ENCODE peak calls at places on chromosomes 6 and 20, in seven cellular contexts. S is effector memory CD4-positive, alpha-beta T cell; Y is naive B cell; W is erythroblast; M is tibial nerve; V is PC-3; Q is H54. G is an unnamed sample.

GRCh38 chr6:14964901-14965300 is 281.0 kb upstream of the JARID2 start:
- DNase-seq in Y (no peak), S (no peak), V (no peak), Q (no peak), W (no peak), M (no peak), G (no peak)

GRCh38 chr6:85436939-85437495 is 12.9 kb upstream of the NT5E start:
- DNase-seq in S (no peak), V (no peak), W (no peak), Q (no peak), Y (no peak), M (no peak), G (no peak)

GRCh38 chr6:168684906-168685305 is 243.9 kb downstream of the SMOC2 start:
- DNase-seq in M (no peak), Q (no peak), V (no peak), S (no peak), Y (no peak), W (no peak), G (no peak)

GRCh38 chr6:170347091-170347490 is 40.5 kb downstream of the FAM120B start:
- DNase-seq in W (no peak), Y (no peak), V (peak), M (no peak), Q (no peak), S (no peak), G (no peak)

GRCh38 chr6:5080574-5080973 is 4.6 kb upstream of the PPP1R3G start:
- DNase-seq in Y (no peak), V (no peak), S (no peak), Q (no peak), M (no peak), W (no peak), G (no peak)

GRCh38 chr6:169890901-169891300 is 139.5 kb downstream of the ERMARD start:
- DNase-seq in M (no peak), Y (no peak), V (no peak), Q (no peak), S (no peak), W (no peak), G (no peak)

GRCh38 chr6:100347901-100348550 is 116.7 kb downstream of the SIM1 start:
- DNase-seq in Q (no peak), V (peak), Y (no peak), S (no peak), M (no peak), W (no peak), G (no peak)

GRCh38 chr6:26366504-26366903 is 1.5 kb downstream of the BTN3A2 start:
- DNase-seq in Q (no peak), S (no peak), M (no peak), W (peak), Y (no peak), V (no peak), G (no peak)

GRCh38 chr6:105051941-105052471 is 95.1 kb downstream of the LIN28B start:
- DNase-seq in V (no peak), Q (no peak), W (no peak), S (no peak), Y (no peak), M (no peak), G (no peak)

GRCh38 chr20:52572687-52573086 is 381.1 kb upstream of the ZFP64 start:
- DNase-seq in W (no peak), Y (no peak), S (no peak), V (no peak), M (no peak), Q (no peak), G (no peak)

GRCh38 chr20:49426873-49427272 is 55.6 kb downstream of the KCNB1 start:
- DNase-seq in W (no peak), Y (no peak), S (no peak), V (no peak), Q (no peak), M (no peak), G (no peak)

GRCh38 chr6:73547046-73547445 is 26.2 kb upstream of the EEF1A1 start:
- DNase-seq in V (no peak), M (no peak), Q (no peak), S (no peak), Y (no peak), W (no peak), G (no peak)

GRCh38 chr6:127938701-127939100 is 37.8 kb upstream of the THEMIS start:
- DNase-seq in Y (no peak), Q (no peak), S (no peak), V (peak), M (no peak), W (peak), G (no peak)

GRCh38 chr6:50030350-50030749 is 8.6 kb upstream of the DEFB110 start:
- DNase-seq in S (no peak), M (no peak), Y (no peak), W (no peak), Q (no peak), V (no peak), G (no peak)

GRCh38 chr6:56230976-56231566 is 16.3 kb downstream of the COL21A1 start:
- DNase-seq in S (no peak), M (no peak), Y (no peak), W (no peak), V (peak), Q (no peak), G (no peak)

GRCh38 chr6:36029464-36029863 is 1.9 kb downstream of the MAPK14 start:
- DNase-seq in S (no peak), W (peak), Q (no peak), V (peak), M (no peak), Y (no peak), G (no peak)

GRCh38 chr20:43189614-43190331 is at the start of gene PTPRT:
- DNase-seq in W (no peak), S (no peak), M (no peak), V (no peak), Q (no peak), Y (no peak), G (no peak)

GRCh38 chr6:134678436-134678889 is 271.4 kb downstream of the ALDH8A1 start:
- DNase-seq in W (no peak), V (no peak), S (no peak), M (no peak), Y (no peak), Q (no peak), G (no peak)

GRCh38 chr20:20894753-20895152 is 182.3 kb upstream of the RALGAPA2 start:
- DNase-seq in V (peak), W (no peak), M (peak), S (no peak), Y (no peak), Q (no peak), G (no peak)

GRCh38 chr20:10877345-10877744 is 203.5 kb upstream of the JAG1 start:
- DNase-seq in V (no peak), Q (no peak), W (no peak), S (no peak), M (peak), Y (no peak), G (peak)

GRCh38 chr20:6120491-6120988 is 2.3 kb downstream of the FERMT1 start:
- DNase-seq in V (no peak), Y (no peak), M (no peak), Q (no peak), S (no peak), W (no peak), G (no peak)

GRCh38 chr20:43825635-43826034 is 89.0 kb upstream of the TOX2 start:
- DNase-seq in Q (no peak), Y (no peak), V (no peak), M (no peak), W (no peak), S (no peak), G (no peak)

GRCh38 chr20:33433465-33433864 is 10.1 kb downstream of the SNTA1 start:
- DNase-seq in V (no peak), S (no peak), Y (no peak), Q (no peak), W (no peak), M (peak), G (no peak)

GRCh38 chr20:17642404-17643269 is 39.4 kb downstream of the RRBP1 start:
- DNase-seq in S (no peak), W (no peak), M (no peak), Q (no peak), V (no peak), Y (no peak), G (no peak)

GRCh38 chr6:3711776-3712175 is 39.7 kb downstream of the PXDC1 start:
- DNase-seq in M (no peak), W (no peak), V (no peak), S (no peak), Y (no peak), Q (no peak), G (no peak)

GRCh38 chr6:151239603-151240035 is at the start of gene AKAP12:
- DNase-seq in Q (no peak), S (no peak), W (no peak), M (peak), Y (peak), V (no peak), G (no peak)

GRCh38 chr6:42937548-42938427 is 8.5 kb downstream of the CNPY3 start:
- DNase-seq in Q (no peak), S (no peak), W (no peak), Y (no peak), M (no peak), V (peak), G (no peak)

GRCh38 chr6:20205722-20206154 is 6.5 kb downstream of the MBOAT1 start:
- DNase-seq in Q (no peak), S (no peak), Y (no peak), V (no peak), W (no peak), M (no peak), G (no peak)

GRCh38 chr6:164442572-164442971 is 866.8 kb downstream of the C6orf118 start:
- DNase-seq in Q (no peak), M (no peak), V (no peak), Y (no peak), S (no peak), W (no peak), G (no peak)

GRCh38 chr6:163423696-163424095 is 9.2 kb downstream of the QKI start:
- DNase-seq in M (no peak), Q (no peak), W (no peak), S (no peak), Y (no peak), V (no peak), G (no peak)

GRCh38 chr20:6660441-6660840 is 107.0 kb upstream of the BMP2 start:
- DNase-seq in M (no peak), W (no peak), Q (no peak), V (peak), S (no peak), Y (no peak), G (no peak)

GRCh38 chr20:61436268-61436667 is 184.2 kb downstream of the CDH4 start:
- DNase-seq in Q (peak), S (no peak), W (no peak), Y (no peak), V (no peak), M (no peak), G (no peak)

G was measured in HuH-7.